ENCODE peak calls at places on chromosomes 13 and 19, in five cellular contexts. X is WTC11; V is activated T-cell treated with anti-CD3 and anti-CD28 coated beads, Interleukin-2, amount 50 U/mL, for 72 hours; F is HTR-8/SVneo; M is T-helper 17 cell. T is an unnamed sample.

GRCh38 chr13:36323951-36324566 is 22.1 kb downstream of the SPART start:
- DNase-seq in X (no peak), V (no peak), F (no peak), M (no peak), T (no peak)

GRCh38 chr13:30978981-30979956 is 46.8 kb downstream of the TEX26 start:
- DNase-seq in X (peak; percentile 92), V (peak; percentile 54), F (no peak), M (peak; percentile 18), T (peak; percentile 41)

GRCh38 chr19:17379221-17379631 is 2.1 kb upstream of the PLVAP start:
- DNase-seq in X (peak; percentile 53), V (no peak), F (no peak), M (no peak), T (no peak)

GRCh38 chr13:59950201-59950730 is 213.5 kb downstream of the DIAPH3 start:
- DNase-seq in X (no peak), V (no peak), F (no peak), M (no peak), T (no peak)

GRCh38 chr19:51593138-51593890 is 22.2 kb downstream of the ZNF175 start:
- DNase-seq in X (no peak), V (no peak), F (no peak), M (no peak), T (no peak)

GRCh38 chr19:2523630-2524311 is 47.8 kb downstream of the GADD45B start:
- DNase-seq in X (no peak), V (no peak), F (no peak), M (no peak), T (no peak)

GRCh38 chr13:37701972-37702371 is 103.4 kb upstream of the POSTN start:
- DNase-seq in X (no peak), V (no peak), F (peak; percentile 47), M (no peak), T (no peak)

GRCh38 chr13:24627090-24627714 is 53.0 kb upstream of the ATP12A start:
- DNase-seq in X (peak; percentile 88), V (no peak), F (no peak), M (no peak), T (peak; percentile 84)

GRCh38 chr13:90792335-90792734 is 555.2 kb upstream of the MIR17HG start:
- DNase-seq in X (no peak), V (no peak), F (no peak), M (no peak), T (no peak)

GRCh38 chr13:46031581-46032263 is 20.8 kb downstream of the ZC3H13 start:
- DNase-seq in X (no peak), V (no peak), F (no peak), M (no peak), T (no peak)

GRCh38 chr13:93248627-93249047 is 22.0 kb downstream of the GPC6 start:
- DNase-seq in X (peak; percentile 61), V (no peak), F (no peak), M (no peak), T (peak; percentile 88)

GRCh38 chr13:94967183-94968039 is 255.1 kb upstream of the SOX21 start:
- DNase-seq in X (peak; percentile 57), V (peak; percentile 49), F (no peak), M (no peak), T (peak; percentile 63)

GRCh38 chr13:29561918-29562317 is 33.6 kb downstream of the SLC7A1 start:
- DNase-seq in X (no peak), V (no peak), F (peak; percentile 7), M (no peak), T (no peak)

GRCh38 chr19:8640402-8641004 is 10.1 kb downstream of the NFILZ start:
- DNase-seq in X (no peak), V (no peak), F (no peak), M (no peak), T (no peak)

GRCh38 chr19:46018729-46019251 is 4.1 kb downstream of the PGLYRP1 start:
- DNase-seq in X (no peak), V (no peak), F (no peak), M (no peak), T (no peak)

GRCh38 chr13:98479496-98480003 is 97.4 kb downstream of the STK24 start:
- DNase-seq in X (no peak), V (no peak), F (no peak), M (no peak), T (no peak)

GRCh38 chr19:18913466-18913865 is 5.7 kb downstream of the COPE start:
- DNase-seq in X (no peak), V (no peak), F (no peak), M (no peak), T (no peak)

GRCh38 chr19:3407556-3408516 is 41.5 kb downstream of the NFIC start:
- DNase-seq in X (no peak), V (no peak), F (no peak), M (no peak), T (no peak)

GRCh38 chr19:48192750-48193149 is 22.3 kb downstream of the ZSWIM9 start:
- DNase-seq in X (no peak), V (no peak), F (no peak), M (no peak), T (no peak)

GRCh38 chr13:99484405-99484981 is 16.8 kb upstream of the TM9SF2 start:
- DNase-seq in X (no peak), V (no peak), F (no peak), M (no peak), T (no peak)

GRCh38 chr13:34000955-34001354 is 183.0 kb downstream of the RFC3 start:
- DNase-seq in X (no peak), V (no peak), F (no peak), M (no peak), T (no peak)

GRCh38 chr13:51943721-51944120 is 67.5 kb downstream of the ATP7B start:
- DNase-seq in X (no peak), V (no peak), F (no peak), M (no peak), T (no peak)

GRCh38 chr13:76939215-76939614 is 9.1 kb upstream of the ACOD1 start:
- DNase-seq in X (no peak), V (no peak), F (no peak), M (no peak), T (no peak)

GRCh38 chr19:42323852-42324654 is 1.4 kb upstream of the MEGF8 start:
- DNase-seq in X (peak; percentile 55), V (peak; percentile 61), F (no peak), M (no peak), T (no peak)

GRCh38 chr19:13172335-13173128 is 22.3 kb downstream of the IER2 start:
- DNase-seq in X (no peak), V (peak; percentile 90), F (peak; percentile 84), M (peak; percentile 64), T (no peak)

GRCh38 chr19:39845172-39845571 is 1.0 kb downstream of the FBL start:
- DNase-seq in X (no peak), V (no peak), F (no peak), M (no peak), T (no peak)

GRCh38 chr19:18419195-18419698 is at the start of gene SSBP4:
- DNase-seq in X (peak; percentile 69), V (peak; percentile 77), F (peak; percentile 80), M (peak; percentile 68), T (peak; percentile 71)

GRCh38 chr13:48542581-48543341 is 9.9 kb upstream of the RCBTB2 start:
- DNase-seq in X (peak; percentile 41), V (no peak), F (no peak), M (no peak), T (no peak)

GRCh38 chr13:35781044-35781443 is 304.6 kb upstream of the MAB21L1 start:
- DNase-seq in X (no peak), V (no peak), F (no peak), M (no peak), T (peak; percentile 57)

GRCh38 chr13:42970824-42971669 is 21.0 kb downstream of the EPSTI1 start:
- DNase-seq in X (peak; percentile 41), V (peak; percentile 48), F (peak; percentile 36), M (no peak), T (peak; percentile 9)

GRCh38 chr19:52343548-52343947 is 7.5 kb downstream of the ZNF610 start:
- DNase-seq in X (peak; percentile 83), V (peak; percentile 50), F (peak; percentile 41), M (peak; percentile 34), T (peak; percentile 89)